ENCODE peak calls at places on chromosomes 4 and X, in four cellular contexts. N, R, S and I are unnamed samples. For H3K36me3, the result is how much of the 10 kb centered on the place peaks cover.

GRCh38 chr4:8391972-8392371 is 48.6 kb downstream of the ACOX3 start:
- DNase-seq in N (peak), R (peak), S (no peak), I (peak)

GRCh38 chrX:136868283-136869055 is 12.1 kb downstream of the RBMX start:
- DNase-seq in N (no peak), R (no peak), S (no peak), I (no peak)

GRCh38 chrX:46325312-46325877 is 219.8 kb downstream of the ZNF674 start:
- DNase-seq in N (no peak), R (no peak), S (no peak), I (no peak)

GRCh38 chr4:8039290-8039689 is 99.6 kb upstream of the AFAP1 start:
- DNase-seq in N (no peak), R (no peak), S (no peak), I (no peak)

GRCh38 chr4:106315476-106315967 is 487 bp downstream of the TBCK start:
- DNase-seq in N (no peak), R (no peak), S (peak), I (no peak)

GRCh38 chr4:147777456-147778091 is 45.7 kb downstream of the ARHGAP10 start:
- DNase-seq in N (no peak), R (no peak), S (no peak), I (no peak)

GRCh38 chr4:87901426-87901825 is 68.7 kb downstream of the MEPE start:
- DNase-seq in N (no peak), R (no peak), S (no peak), I (no peak)

GRCh38 chr4:56186808-56187523 is 200.3 kb downstream of the AASDH start:
- DNase-seq in N (no peak), R (no peak), S (no peak), I (no peak)

GRCh38 chr4:96093057-96093456 is 253.2 kb downstream of the PDHA2 start:
- DNase-seq in N (no peak), R (no peak), S (no peak), I (no peak)

GRCh38 chrX:2677764-2678163 is 13.3 kb upstream of the CD99 start:
- DNase-seq in N (peak), R (peak), S (no peak), I (peak)

DNA sequence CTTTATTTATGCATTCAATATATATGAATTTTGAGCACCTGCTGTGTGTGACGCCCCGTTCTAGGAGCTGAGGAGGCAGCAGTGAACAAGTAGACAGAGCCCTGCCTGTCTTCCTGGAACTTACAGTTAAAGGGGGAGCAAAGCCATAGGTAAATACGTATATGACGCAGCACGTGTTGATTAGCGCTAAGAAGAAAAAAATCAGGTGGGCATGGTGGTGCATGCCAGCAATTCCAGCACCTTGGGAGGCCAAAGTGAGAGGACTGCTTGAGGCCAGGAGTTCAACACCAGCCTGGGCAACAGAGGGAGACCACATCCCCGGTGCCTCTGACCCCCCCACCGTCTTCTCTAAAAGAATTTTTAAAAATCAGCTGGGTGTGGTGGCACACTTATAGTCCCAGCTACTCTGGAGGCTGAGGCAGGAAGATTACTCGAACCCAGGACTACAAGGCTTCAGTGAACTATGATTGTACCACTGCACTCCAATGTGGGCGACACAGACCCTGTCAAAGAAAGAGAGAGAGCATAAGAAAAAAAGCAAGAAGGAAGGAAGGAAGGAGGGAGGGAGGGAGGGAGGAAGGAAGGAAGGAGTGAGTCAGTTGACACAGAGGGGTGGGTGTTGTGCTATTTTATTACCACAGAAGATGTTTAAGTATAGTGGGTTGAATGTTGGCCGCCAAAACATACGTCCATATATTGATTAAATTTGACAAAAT is 5.4 kb upstream of the KIAA0232 start:
- DNase-seq in N (no peak), R (no peak), S (no peak), I (no peak)
- H3K27ac ChIP-seq in N (no peak), R (no peak), S (no peak), I (no peak)

GRCh38 chr4:153620352-153620751 is 63.7 kb upstream of the TLR2 start:
- DNase-seq in N (no peak), R (no peak), S (no peak), I (no peak)

GRCh38 chr4:153618831-153619230 is 65.2 kb upstream of the TLR2 start:
- DNase-seq in N (no peak), R (no peak), S (no peak), I (no peak)

GRCh38 chr4:153619811-153620210 is 64.3 kb upstream of the TLR2 start:
- DNase-seq in N (no peak), R (no peak), S (no peak), I (no peak)

GRCh38 chr4:153612878-153613277 is 71.2 kb upstream of the TLR2 start:
- DNase-seq in N (no peak), R (no peak), S (no peak), I (no peak)

GRCh38 chr4:153616005-153616555 is 68.0 kb upstream of the TLR2 start:
- DNase-seq in N (no peak), R (no peak), S (no peak), I (no peak)
- H3K36me3 ChIP-seq in N (half or more), R (under half), S (under half), I (half or more)

GRCh38 chr4:176760468-176760867 is 32.3 kb downstream of the VEGFC start:
- DNase-seq in N (no peak), R (no peak), S (no peak), I (no peak)

GRCh38 chr4:176758731-176759130 is 34.0 kb downstream of the VEGFC start:
- DNase-seq in N (no peak), R (no peak), S (no peak), I (no peak)

GRCh38 chr4:176767183-176767582 is 25.5 kb downstream of the VEGFC start:
- DNase-seq in N (no peak), R (no peak), S (no peak), I (no peak)

GRCh38 chr4:176761872-176762271 is 30.9 kb downstream of the VEGFC start:
- DNase-seq in N (no peak), R (no peak), S (no peak), I (no peak)

DNA sequence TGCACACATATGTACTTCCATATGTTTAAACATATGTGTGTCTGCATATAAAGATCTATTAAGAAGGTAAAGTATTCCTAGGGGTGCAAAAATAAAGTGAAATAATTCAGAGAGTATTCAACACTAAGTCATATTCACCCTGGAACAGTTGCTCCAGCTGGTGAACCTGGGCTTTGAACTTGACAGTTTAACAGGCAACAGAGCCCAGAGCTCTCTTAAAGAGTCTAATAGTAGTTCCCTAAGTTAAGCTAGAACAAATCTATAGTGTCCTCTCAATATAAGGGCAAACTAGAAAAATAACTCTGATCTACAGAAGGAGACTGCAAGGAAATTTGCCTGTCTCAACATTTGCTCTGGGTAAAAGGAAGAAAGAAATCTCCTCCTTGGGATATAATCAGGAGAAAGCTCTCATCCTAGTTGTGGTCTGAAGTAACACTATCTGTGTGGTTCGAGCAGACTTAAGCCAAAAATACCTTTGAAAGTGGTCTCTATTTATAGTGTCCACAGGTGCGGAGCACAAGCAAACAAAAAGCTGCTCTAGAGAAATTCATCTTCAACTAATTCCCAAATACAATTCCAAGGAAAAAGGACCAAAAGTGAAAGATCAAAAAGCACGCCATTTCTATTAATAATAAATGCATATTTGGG is 29.9 kb downstream of the VEGFC start:
- DNase-seq in N (no peak), R (no peak), S (no peak), I (no peak)
- H3K27ac ChIP-seq in N (no peak), R (no peak), S (no peak), I (peak)

GRCh38 chr4:82358773-82359324 is 14.9 kb downstream of the HNRNPD start:
- DNase-seq in N (no peak), R (no peak), S (no peak), I (no peak)
- H3K36me3 ChIP-seq in N (under half), R (under half), S (under half), I (under half)

GRCh38 chr4:81818385-81818784 is 346.7 kb upstream of the RASGEF1B start:
- DNase-seq in N (no peak), R (no peak), S (no peak), I (no peak)
- H3K27ac ChIP-seq in N (no peak), R (no peak), S (no peak), I (no peak)